ENCODE peak calls at places on chromosomes 7 and 10, in nine cellular contexts. U is A549, D is gastrocnemius medialis, I is K562, J is A673, K is bronchial epithelial cell, A is ovary, V is Peyer's patch, Y is neural crest cell. C is an unnamed sample.
A peak's percentile ranks its signal among the peaks of the same experiment; 100 is the strongest.

GRCh38 chr10:86520871-86521619 is 547 bp downstream of the WAPL start:
- DNase-seq in U (peak; percentile 70), D (peak; percentile 38), I (peak; percentile 21), J (peak; percentile 47), K (peak; percentile 42), A (peak; percentile 55), V (peak; percentile 79), Y (peak; percentile 22), C (peak; percentile 66)

GRCh38 chr10:49667991-49668390 is 11.5 kb upstream of the C10orf53 start:
- DNase-seq in U (no peak), D (no peak), I (no peak), J (no peak), K (peak; percentile 57), A (no peak), V (no peak), Y (no peak), C (no peak)

GRCh38 chr10:76738991-76739390 is 898.6 kb downstream of the KCNMA1 start:
- DNase-seq in U (no peak), D (no peak), I (no peak), J (no peak), K (no peak), A (no peak), V (no peak), Y (no peak), C (no peak)

GRCh38 chr7:93817004-93817403 is 73.5 kb downstream of the TFPI2 start:
- DNase-seq in U (no peak), D (no peak), I (no peak), J (no peak), K (no peak), A (no peak), V (no peak), Y (no peak), C (no peak)

GRCh38 chr7:45890902-45891461 is 2.7 kb downstream of the IGFBP1 start:
- DNase-seq in U (peak; percentile 38), D (no peak), I (peak; percentile 38), J (peak; percentile 52), K (peak; percentile 39), A (no peak), V (no peak), Y (no peak), C (peak; percentile 49)

GRCh38 chr10:132878730-132879407 is 63.5 kb downstream of the CFAP46 start:
- DNase-seq in U (no peak), D (no peak), I (no peak), J (no peak), K (no peak), A (peak; percentile 12), V (no peak), Y (no peak), C (no peak)

GRCh38 chr10:48801026-48801425 is 116.4 kb downstream of the WDFY4 start:
- DNase-seq in U (no peak), D (no peak), I (no peak), J (no peak), K (peak; percentile 81), A (no peak), V (no peak), Y (no peak), C (no peak)

GRCh38 chr10:118669835-118670234 is 74.4 kb upstream of the PRLHR start:
- DNase-seq in U (no peak), D (no peak), I (no peak), J (no peak), K (no peak), A (no peak), V (no peak), Y (no peak), C (no peak)

GRCh38 chr10:127398967-127399350 is 150.2 kb upstream of the NPS start:
- DNase-seq in U (no peak), D (no peak), I (no peak), J (peak; percentile 94), K (no peak), A (no peak), V (no peak), Y (no peak), C (no peak)

GRCh38 chr10:109156396-109156795 is 766.9 kb downstream of the XPNPEP1 start:
- DNase-seq in U (no peak), D (no peak), I (no peak), J (no peak), K (no peak), A (no peak), V (no peak), Y (no peak), C (no peak)

GRCh38 chr7:17463511-17464085 is 165.1 kb downstream of the AHR start:
- DNase-seq in U (no peak), D (no peak), I (no peak), J (peak; percentile 23), K (no peak), A (no peak), V (no peak), Y (no peak), C (no peak)

GRCh38 chr7:134844200-134844599 is 64.8 kb downstream of the CALD1 start:
- DNase-seq in U (no peak), D (no peak), I (no peak), J (no peak), K (peak; percentile 88), A (no peak), V (no peak), Y (no peak), C (no peak)

GRCh38 chr7:116182023-116182422 is 28.3 kb upstream of the TES start:
- DNase-seq in U (no peak), D (no peak), I (no peak), J (no peak), K (no peak), A (peak; percentile 15), V (no peak), Y (no peak), C (no peak)

GRCh38 chr10:84328303-84329093 is at the start of gene CCSER2:
- DNase-seq in U (peak; percentile 95), D (peak; percentile 97), I (peak; percentile 100), J (peak; percentile 88), K (peak; percentile 85), A (peak; percentile 99), V (peak; percentile 99), Y (peak; percentile 99), C (peak; percentile 99)
- TF ChIP-seq CTCF in U (no peak), D (peak; percentile 23), I (no peak), J (no peak), K (no peak), A (no peak), V (no peak), Y (peak; percentile 35), C (no peak)

GRCh38 chr7:962401-963081 is 8.1 kb upstream of the ADAP1 start:
- DNase-seq in U (no peak), D (no peak), I (no peak), J (no peak), K (no peak), A (peak; percentile 36), V (peak; percentile 45), Y (no peak), C (no peak)

GRCh38 chr7:963236-964078 is 9.0 kb upstream of the ADAP1 start:
- DNase-seq in U (no peak), D (no peak), I (peak; percentile 34), J (no peak), K (no peak), A (peak; percentile 56), V (peak; percentile 50), Y (no peak), C (no peak)

GRCh38 chr7:966291-967069 is 8.9 kb downstream of the COX19 start:
- DNase-seq in U (no peak), D (no peak), I (no peak), J (no peak), K (no peak), A (peak; percentile 35), V (no peak), Y (no peak), C (no peak)

GRCh38 chr7:961546-962400 is 7.3 kb upstream of the ADAP1 start:
- DNase-seq in U (no peak), D (no peak), I (no peak), J (no peak), K (no peak), A (peak; percentile 37), V (peak; percentile 37), Y (no peak), C (no peak)

DNA sequence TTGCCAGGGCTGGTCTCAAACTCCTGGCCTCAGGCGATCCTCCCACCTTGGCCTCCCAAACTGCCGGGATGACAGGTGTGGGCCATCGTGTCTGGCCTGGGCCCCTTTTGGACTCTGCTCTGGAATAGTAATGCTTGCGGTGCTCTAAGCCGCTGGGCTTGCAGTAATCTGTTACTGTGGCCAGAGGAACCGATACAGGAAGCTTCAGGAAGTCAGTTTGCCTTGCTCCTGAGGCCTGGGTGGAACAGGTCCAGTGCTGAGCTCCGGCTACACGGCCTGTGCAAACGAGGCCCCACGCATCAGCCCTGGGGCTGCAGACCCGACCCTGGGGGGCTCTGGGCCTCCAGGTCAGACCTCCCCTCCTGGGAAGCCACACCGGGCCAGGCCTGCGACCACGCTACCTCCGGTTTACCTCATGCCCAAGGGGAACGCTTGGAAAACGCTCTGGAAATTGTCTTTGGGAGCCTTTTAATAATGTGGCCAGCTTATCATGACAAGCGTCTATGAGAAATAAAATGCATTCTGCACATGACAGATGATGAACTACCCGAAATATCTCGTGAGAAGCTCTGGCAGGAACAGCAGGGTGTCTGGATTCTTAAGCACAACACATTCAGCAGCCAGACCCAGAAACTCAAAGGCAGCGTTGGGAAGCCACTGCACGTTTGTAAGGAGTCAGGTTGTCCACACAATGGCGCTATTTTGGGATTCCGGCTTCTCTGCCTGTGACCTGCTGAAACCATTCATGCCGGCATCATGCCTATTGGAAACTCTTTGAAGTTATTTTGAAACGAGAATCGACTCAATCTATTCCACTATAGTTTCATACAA is 10.1 kb upstream of the ADAP1 start:
- DNase-seq in U (peak; percentile 45), D (peak; percentile 63), I (peak; percentile 45), J (peak; percentile 87), K (no peak), A (peak; percentile 68), V (peak; percentile 49), Y (no peak), C (no peak)
- TF ChIP-seq CTCF in U (no peak), D (no peak), I (peak; percentile 46), J (peak; percentile 60), K (peak; percentile 12), A (no peak), V (no peak), Y (peak; percentile 30), C (no peak)

DNA sequence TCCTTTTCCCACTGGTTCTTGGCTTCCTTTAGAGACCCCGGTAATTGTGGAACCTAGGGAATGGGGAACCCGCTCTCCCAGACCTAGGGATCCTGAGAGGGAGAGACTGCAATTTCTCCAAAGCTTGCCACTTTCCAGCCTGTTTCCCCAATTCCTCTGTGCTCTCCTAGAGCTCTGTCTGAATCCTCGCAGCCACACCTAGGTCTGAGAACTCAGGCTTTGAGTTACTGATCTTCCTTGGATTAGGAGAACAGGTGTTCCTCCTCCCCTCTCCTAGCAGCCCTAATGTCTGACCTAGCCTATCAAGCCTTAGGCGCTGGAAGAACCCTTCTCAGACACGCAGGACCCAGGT is 20.0 kb downstream of the WNT8B start:
- DNase-seq in U (no peak), D (no peak), I (no peak), J (no peak), K (no peak), A (no peak), V (no peak), Y (no peak), C (no peak)
- TF ChIP-seq CTCF in U (peak; percentile 24), D (no peak), I (no peak), J (no peak), K (no peak), A (no peak), V (no peak), Y (peak; percentile 12), C (no peak)

DNA sequence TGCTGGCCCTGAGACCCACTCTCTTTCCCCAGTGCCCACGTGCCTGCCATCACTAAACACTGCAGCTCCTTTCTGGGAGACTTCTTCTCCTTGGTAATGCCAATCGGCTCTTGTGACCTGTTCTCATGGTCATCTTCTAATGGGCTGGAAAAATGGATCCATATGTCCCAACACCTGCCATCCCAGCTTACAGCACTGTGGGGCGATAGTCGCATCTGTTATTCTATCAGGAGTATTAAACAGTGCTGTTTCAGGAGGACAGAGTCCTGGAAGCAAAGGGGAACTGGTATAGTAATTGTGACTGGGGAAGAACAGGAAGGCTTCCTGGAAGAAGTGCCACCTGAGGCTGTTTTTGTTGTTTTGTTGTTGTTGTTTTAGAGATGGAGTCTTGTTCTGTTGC is 411.2 kb downstream of the GLRX3 start:
- DNase-seq in U (no peak), D (no peak), I (no peak), J (peak; percentile 42), K (no peak), A (no peak), V (no peak), Y (no peak), C (no peak)
- TF ChIP-seq CTCF in U (no peak), D (no peak), I (no peak), J (peak; percentile 46), K (no peak), A (no peak), V (no peak), Y (peak; percentile 41), C (no peak)